ENCODE peak calls at places on chromosome 3, in seven cellular contexts. Z is mammary epithelial cell, O is psoas muscle, F is breast epithelium, T is brain microvascular endothelial cell, D is lower leg skin, Q is choroid plexus epithelial cell. E is an unnamed sample.

GRCh38 chr3:156630081-156630772 is 44.2 kb upstream of the TIPARP start:
- DNase-seq in Q (peak), F (no peak), O (no peak), T (no peak), Z (peak), D (no peak), E (no peak)

GRCh38 chr3:9067352-9067975 is 104.2 kb upstream of the RAD18 start:
- DNase-seq in D (peak), O (peak), T (peak), F (no peak), Q (peak), Z (peak), E (no peak)

GRCh38 chr3:54999159-54999558 is 71.3 kb upstream of the LRTM1 start:
- DNase-seq in Q (peak), F (no peak), Z (peak), O (no peak), D (no peak), T (peak), E (no peak)

GRCh38 chr3:8318002-8318649 is 183.5 kb upstream of the LMCD1 start:
- DNase-seq in O (no peak), D (no peak), F (no peak), Z (no peak), T (peak), Q (peak), E (no peak)

GRCh38 chr3:36372534-36372935 is 7.8 kb upstream of the STAC start:
- DNase-seq in Q (peak), Z (peak), O (no peak), D (no peak), T (peak), F (no peak), E (no peak)

GRCh38 chr3:132444333-132444732 is 27.0 kb downstream of the DNAJC13 start:
- DNase-seq in F (no peak), Z (no peak), D (no peak), Q (peak), T (no peak), O (no peak), E (no peak)

GRCh38 chr3:52140792-52141191 is 13.4 kb downstream of the POC1A start:
- DNase-seq in O (no peak), D (no peak), T (no peak), F (no peak), Z (no peak), Q (no peak), E (no peak)

GRCh38 chr3:14762701-14763100 is 56.1 kb upstream of the FGD5 start:
- DNase-seq in F (no peak), Z (no peak), O (no peak), Q (no peak), T (no peak), D (no peak), E (no peak)

GRCh38 chr3:192514754-192515660 is 212.3 kb downstream of the FGF12 start:
- DNase-seq in T (no peak), Q (no peak), Z (no peak), F (no peak), D (no peak), O (peak), E (no peak)

GRCh38 chr3:188914556-188914955 is 257.2 kb upstream of the TPRG1 start:
- DNase-seq in Q (peak), F (no peak), O (no peak), Z (no peak), D (no peak), T (peak), E (no peak)

GRCh38 chr3:183824761-183825379 is 507 bp downstream of the MAP6D1 start:
- DNase-seq in O (peak), D (no peak), T (no peak), Z (no peak), F (no peak), Q (no peak), E (no peak)

GRCh38 chr3:141242035-141242721 is 10.6 kb downstream of the PXYLP1 start:
- DNase-seq in Q (no peak), D (no peak), Z (no peak), T (no peak), F (no peak), O (no peak), E (peak)

GRCh38 chr3:58502832-58503231 is 10.9 kb downstream of the KCTD6 start:
- DNase-seq in O (no peak), T (no peak), D (no peak), Z (no peak), F (no peak), Q (no peak), E (no peak)

GRCh38 chr3:122694966-122695365 is 14.3 kb downstream of the PARP14 start:
- DNase-seq in D (no peak), T (no peak), Z (no peak), Q (no peak), F (no peak), O (no peak), E (no peak)

GRCh38 chr3:27644936-27645335 is 77.2 kb downstream of the EOMES start:
- DNase-seq in F (no peak), D (no peak), T (no peak), O (no peak), Q (no peak), Z (no peak), E (no peak)

GRCh38 chr3:120683213-120683612 is 1.2 kb upstream of the HGD start:
- DNase-seq in F (no peak), O (no peak), D (no peak), T (no peak), Z (no peak), Q (peak), E (no peak)

GRCh38 chr3:189602471-189602870 is 28.7 kb upstream of the TP63 start:
- DNase-seq in Q (no peak), D (no peak), O (no peak), F (no peak), T (no peak), Z (no peak), E (no peak)

GRCh38 chr3:61877359-61877770 is 316.0 kb downstream of the PTPRG start:
- DNase-seq in D (no peak), Z (no peak), O (no peak), T (no peak), F (no peak), Q (peak), E (no peak)

GRCh38 chr3:61061092-61061723 is 190.0 kb downstream of the FHIT start:
- DNase-seq in D (no peak), O (no peak), T (no peak), Z (no peak), F (no peak), Q (no peak), E (no peak)

GRCh38 chr3:3356836-3357235 is 177.3 kb upstream of the CRBN start:
- DNase-seq in T (no peak), F (no peak), Q (no peak), Z (no peak), D (no peak), O (no peak), E (no peak)

GRCh38 chr3:59684766-59685165 is 634.9 kb upstream of the CFAP20DC start:
- DNase-seq in T (no peak), F (no peak), Z (no peak), O (no peak), Q (no peak), D (no peak), E (no peak)

GRCh38 chr3:128112406-128112968 is 11.1 kb downstream of the RUVBL1 start:
- DNase-seq in O (no peak), F (peak), T (peak), Z (peak), D (no peak), Q (peak), E (no peak)

GRCh38 chr3:100500320-100500880 is 8.0 kb downstream of the TMEM45A start:
- DNase-seq in T (no peak), D (no peak), O (no peak), Z (no peak), F (no peak), Q (peak), E (no peak)

GRCh38 chr3:128496602-128497304 is 3.8 kb upstream of the GATA2 start:
- DNase-seq in T (no peak), Q (peak), Z (peak), D (no peak), O (peak), F (no peak), E (no peak)

GRCh38 chr3:146921693-146922092 is 316.5 kb upstream of the PLSCR5 start:
- DNase-seq in Z (no peak), F (no peak), O (no peak), T (no peak), Q (no peak), D (no peak), E (no peak)

GRCh38 chr3:99172736-99173657 is 271.5 kb upstream of the DCBLD2 start:
- DNase-seq in F (no peak), T (peak), Z (peak), O (no peak), D (no peak), Q (peak), E (no peak)

GRCh38 chr3:187737401-187738088 is 7.7 kb downstream of the BCL6 start:
- DNase-seq in Z (peak), D (no peak), Q (peak), O (peak), T (peak), F (peak), E (peak)

GRCh38 chr3:27311400-27311799 is 57.8 kb downstream of the NEK10 start:
- DNase-seq in Z (peak), O (no peak), F (no peak), Q (peak), D (no peak), T (peak), E (no peak)

GRCh38 chr3:30353711-30354467 is 252.5 kb upstream of the TGFBR2 start:
- DNase-seq in Q (no peak), F (no peak), Z (peak), D (no peak), O (no peak), T (no peak), E (no peak)

GRCh38 chr3:81955908-81956307 is 194.5 kb upstream of the GBE1 start:
- DNase-seq in Q (no peak), O (no peak), T (no peak), Z (no peak), F (no peak), D (no peak), E (no peak)

GRCh38 chr3:179175358-179175757 is 27.2 kb downstream of the PIK3CA start:
- DNase-seq in Q (no peak), F (no peak), O (no peak), D (no peak), Z (no peak), T (no peak), E (no peak)

GRCh38 chr3:44130249-44130648 is 111.4 kb upstream of the TOPAZ1 start:
- DNase-seq in Q (no peak), D (no peak), F (no peak), Z (no peak), T (no peak), O (no peak), E (no peak)

GRCh38 chr3:123632161-123632655 is 47.4 kb upstream of the HACD2 start:
- DNase-seq in Q (peak), T (no peak), Z (no peak), O (no peak), D (no peak), F (peak), E (peak)

GRCh38 chr3:52446631-52447511 is 2.0 kb upstream of the SEMA3G start:
- DNase-seq in Z (peak), F (no peak), O (peak), D (no peak), Q (peak), T (peak), E (peak)

GRCh38 chr3:105238367-105238766 is 128.3 kb upstream of the ALCAM start:
- DNase-seq in Z (no peak), F (no peak), D (no peak), T (no peak), Q (no peak), O (no peak), E (no peak)

GRCh38 chr3:54863366-54863765 is 64.5 kb downstream of the LRTM1 start:
- DNase-seq in T (no peak), F (no peak), O (no peak), Z (no peak), D (no peak), Q (peak), E (no peak)

GRCh38 chr3:5073374-5074085 is 48.6 kb upstream of the ARL8B start:
- DNase-seq in Z (no peak), D (no peak), Q (no peak), F (no peak), O (no peak), T (no peak), E (no peak)

GRCh38 chr3:11803977-11804903 is 42.4 kb downstream of the TAMM41 start:
- DNase-seq in Q (peak), O (peak), D (no peak), T (peak), Z (peak), F (peak), E (no peak)

GRCh38 chr3:32968367-32969087 is 17.1 kb downstream of the CCR4 start:
- DNase-seq in Q (no peak), F (no peak), T (no peak), Z (no peak), O (no peak), D (no peak), E (no peak)
- TF ChIP-seq CTCF in Q (no peak), F (no peak), T (no peak), Z (peak), O (no peak), D (no peak), E (no peak)

GRCh38 chr3:111691293-111691909 is 96.3 kb upstream of the ZBED2 start:
- DNase-seq in O (no peak), T (no peak), Z (peak), F (no peak), Q (peak), D (no peak), E (no peak)

GRCh38 chr3:111694471-111694870 is 99.3 kb upstream of the ZBED2 start:
- DNase-seq in D (no peak), T (no peak), Z (no peak), Q (no peak), F (no peak), O (no peak), E (no peak)

GRCh38 chr3:111700054-111700453 is 104.9 kb upstream of the ZBED2 start:
- DNase-seq in T (no peak), Q (no peak), O (no peak), D (no peak), Z (no peak), F (no peak), E (no peak)

GRCh38 chr3:111692593-111693552 is 97.7 kb upstream of the ZBED2 start:
- DNase-seq in T (no peak), F (no peak), Z (no peak), O (no peak), D (no peak), Q (no peak), E (no peak)

GRCh38 chr3:111695584-111696213 is 100.6 kb upstream of the ZBED2 start:
- DNase-seq in F (no peak), Z (peak), Q (peak), D (no peak), O (no peak), T (peak), E (no peak)
- TF ChIP-seq CTCF in F (no peak), Z (no peak), Q (no peak), D (no peak), O (no peak), T (no peak), E (no peak)

GRCh38 chr3:37833790-37834189 is 27.9 kb upstream of the CTDSPL start:
- DNase-seq in O (no peak), D (no peak), F (no peak), Z (no peak), T (no peak), Q (no peak), E (no peak)
- TF ChIP-seq CTCF in O (peak), D (no peak), F (no peak), Z (peak), T (peak), Q (peak), E (peak)

DNA sequence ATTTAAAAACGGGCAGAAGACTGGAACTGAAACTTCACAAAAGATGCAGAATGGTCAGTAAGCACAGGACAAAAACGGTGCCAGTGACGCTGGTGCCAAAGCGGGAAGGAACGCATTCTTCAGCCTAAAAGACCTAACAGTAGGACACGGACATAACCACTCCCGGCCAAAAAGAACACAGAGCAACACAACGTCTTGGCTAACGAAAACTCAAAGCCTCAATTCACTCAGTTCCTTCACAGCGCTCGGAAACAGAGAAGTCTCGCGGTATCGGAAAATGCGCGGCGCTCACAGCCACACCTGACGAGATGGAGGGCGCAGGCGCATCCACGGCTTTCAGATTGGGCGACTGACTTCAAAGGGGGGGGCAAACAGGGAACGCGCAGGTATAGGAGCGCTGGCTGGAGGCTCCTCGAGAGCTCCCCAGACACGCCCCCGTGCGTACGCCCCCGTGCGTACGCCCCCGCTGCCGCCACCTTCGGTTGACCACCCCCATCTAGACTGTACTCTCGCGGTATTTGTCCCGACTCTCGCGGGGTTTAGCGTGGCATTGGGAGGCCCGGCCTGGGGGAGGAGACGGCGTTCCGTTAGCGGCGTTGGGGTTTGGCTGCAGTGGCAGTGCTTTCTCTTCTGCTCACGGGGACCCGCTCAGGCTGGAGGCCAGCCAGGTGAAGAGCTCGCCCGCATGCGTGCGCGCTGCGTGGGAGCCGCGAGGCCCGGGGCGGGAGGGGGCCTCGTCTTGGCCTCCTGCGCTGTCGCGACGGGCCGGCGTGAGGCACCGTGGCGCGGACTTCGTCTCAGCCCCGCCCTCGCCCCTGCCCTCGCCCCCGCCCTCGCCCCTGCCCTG is at the start of gene NKTR:
- DNase-seq in Z (peak), F (peak), D (peak), T (peak), Q (peak), O (peak), E (peak)
- TF ChIP-seq CTCF in Z (no peak), F (no peak), D (no peak), T (no peak), Q (no peak), O (no peak), E (no peak)